ENCODE peak calls at places on chromosomes 12 and 14, in ten cellular contexts. A, F, J, H, Y, O, M, B, X and I are unnamed samples.

GRCh38 chr12:57386187-57386720 is 44.6 kb downstream of the R3HDM2 start:
- DNase-seq in A (no peak), F (no peak), J (no peak), H (no peak), Y (no peak), O (no peak), M (no peak), B (no peak), X (no peak), I (no peak)

GRCh38 chr14:56844603-56845002 is 34.3 kb upstream of the OTX2 start:
- DNase-seq in A (no peak), F (no peak), J (no peak), H (no peak), Y (no peak), O (no peak), M (no peak), B (no peak), X (no peak), I (no peak)

GRCh38 chr12:75960086-75960910 is 71.3 kb downstream of the PHLDA1 start:
- DNase-seq in A (no peak), F (no peak), J (peak; percentile 18), H (peak; percentile 95), Y (no peak), O (no peak), M (no peak), B (no peak), X (peak; percentile 81), I (no peak)

GRCh38 chr12:2551097-2551496 is 243.7 kb upstream of the FKBP4 start:
- DNase-seq in A (no peak), F (no peak), J (no peak), H (no peak), Y (no peak), O (no peak), M (no peak), B (no peak), X (no peak), I (no peak)

GRCh38 chr12:101859664-101860607 is 17.4 kb upstream of the DRAM1 start:
- DNase-seq in A (no peak), F (no peak), J (peak; percentile 76), H (no peak), Y (no peak), O (no peak), M (no peak), B (no peak), X (no peak), I (no peak)

GRCh38 chr14:51302319-51303030 is 62.4 kb downstream of the TMX1 start:
- DNase-seq in A (no peak), F (no peak), J (no peak), H (no peak), Y (no peak), O (no peak), M (no peak), B (no peak), X (no peak), I (no peak)

GRCh38 chr12:97716356-97716755 is 253.8 kb downstream of the RMST start:
- DNase-seq in A (peak; percentile 8), F (no peak), J (no peak), H (no peak), Y (no peak), O (peak; percentile 13), M (no peak), B (no peak), X (peak; percentile 9), I (no peak)

GRCh38 chr14:20799444-20799843 is 3.2 kb downstream of the RNASE1 start:
- DNase-seq in A (no peak), F (no peak), J (no peak), H (peak; percentile 35), Y (no peak), O (no peak), M (no peak), B (no peak), X (no peak), I (no peak)

GRCh38 chr12:127393896-127394295 is 873.1 kb upstream of the TMEM132C start:
- DNase-seq in A (no peak), F (no peak), J (peak; percentile 76), H (no peak), Y (no peak), O (no peak), M (no peak), B (no peak), X (no peak), I (no peak)

GRCh38 chr14:100066984-100067383 is 1.8 kb downstream of the EVL start:
- DNase-seq in A (no peak), F (no peak), J (no peak), H (no peak), Y (no peak), O (no peak), M (no peak), B (no peak), X (no peak), I (no peak)

GRCh38 chr12:108633081-108633533 is 587 bp downstream of the SELPLG start:
- DNase-seq in A (no peak), F (no peak), J (no peak), H (no peak), Y (no peak), O (no peak), M (peak; percentile 73), B (no peak), X (no peak), I (no peak)

GRCh38 chr12:128069359-128069997 is 197.5 kb upstream of the TMEM132C start:
- DNase-seq in A (peak; percentile 24), F (no peak), J (peak; percentile 33), H (peak; percentile 24), Y (no peak), O (no peak), M (no peak), B (no peak), X (peak; percentile 30), I (peak; percentile 17)

GRCh38 chr14:104843006-104843405 is 22.1 kb upstream of the CEP170B start:
- DNase-seq in A (no peak), F (no peak), J (no peak), H (no peak), Y (peak; percentile 6), O (no peak), M (peak; percentile 30), B (no peak), X (no peak), I (no peak)

GRCh38 chr12:24551368-24551767 is 397.5 kb downstream of the BCAT1 start:
- DNase-seq in A (no peak), F (no peak), J (no peak), H (no peak), Y (no peak), O (no peak), M (no peak), B (no peak), X (peak; percentile 44), I (no peak)

GRCh38 chr12:122979908-122980191 is 631 bp upstream of the ARL6IP4 start:
- DNase-seq in A (no peak), F (no peak), J (no peak), H (no peak), Y (no peak), O (no peak), M (no peak), B (no peak), X (no peak), I (no peak)

GRCh38 chr12:122981036-122981471 is 573 bp downstream of the ARL6IP4 start:
- DNase-seq in A (no peak), F (no peak), J (no peak), H (no peak), Y (no peak), O (no peak), M (no peak), B (no peak), X (no peak), I (no peak)

GRCh38 chr12:122981587-122982493 is 1.4 kb downstream of the ARL6IP4 start:
- DNase-seq in A (no peak), F (no peak), J (no peak), H (no peak), Y (no peak), O (no peak), M (peak; percentile 76), B (no peak), X (no peak), I (no peak)

GRCh38 chr12:122979001-122979907 is 1.2 kb upstream of the ARL6IP4 start:
- DNase-seq in A (no peak), F (no peak), J (no peak), H (no peak), Y (no peak), O (no peak), M (peak; percentile 79), B (no peak), X (no peak), I (no peak)

GRCh38 chr12:122980192-122981035 is at the start of gene ARL6IP4:
- DNase-seq in A (no peak), F (peak; percentile 95), J (peak; percentile 54), H (peak; percentile 56), Y (no peak), O (no peak), M (peak; percentile 95), B (peak; percentile 73), X (no peak), I (peak; percentile 93)
- TF ChIP-seq POLR2A in A (peak; percentile 58), F (peak; percentile 79), J (peak; percentile 54), H (peak; percentile 38), Y (peak; percentile 82), O (no peak), M (no peak), B (no peak), X (no peak), I (no peak)

GRCh38 chr12:68804654-68805591 is 3.1 kb upstream of the MDM2 start:
- DNase-seq in A (no peak), F (no peak), J (no peak), H (peak; percentile 51), Y (peak; percentile 26), O (no peak), M (peak; percentile 80), B (no peak), X (peak; percentile 88), I (no peak)
- TF ChIP-seq POLR2A in A (no peak), F (no peak), J (no peak), H (peak; percentile 38), Y (no peak), O (no peak), M (no peak), B (no peak), X (peak; percentile 99), I (no peak)

DNA sequence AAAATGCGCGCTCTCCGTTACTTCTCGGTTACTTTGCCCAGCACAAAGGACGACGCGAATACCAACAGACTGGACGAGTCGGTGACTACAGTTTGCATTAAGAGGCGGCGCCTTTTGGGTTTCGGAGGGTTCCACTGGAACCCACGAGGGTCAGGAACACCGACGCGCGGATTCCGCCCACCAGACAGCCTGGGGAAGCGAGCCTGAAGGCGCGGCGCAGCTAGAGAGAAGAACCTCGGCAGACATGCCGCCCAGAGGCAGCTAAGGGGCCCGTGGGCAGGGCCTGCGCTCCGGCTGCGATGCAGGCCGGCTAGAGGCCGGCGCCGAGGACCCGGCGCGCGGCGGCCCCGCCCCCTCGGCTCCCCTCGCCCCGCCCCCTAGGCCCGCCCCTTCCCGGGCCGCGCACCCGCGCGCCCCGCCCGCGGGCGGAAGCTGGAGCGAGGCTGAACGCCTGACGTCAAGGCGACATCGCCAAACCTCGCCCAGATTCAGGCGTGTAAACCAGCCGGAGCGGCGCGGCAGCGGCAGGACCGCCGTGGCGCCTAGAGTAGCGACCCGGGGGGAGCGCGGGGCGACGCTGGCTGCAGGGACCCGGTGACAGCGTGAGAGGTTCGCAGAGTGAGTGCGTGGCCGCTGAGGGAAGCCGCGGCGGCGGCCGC is at the start of gene RAP1B:
- DNase-seq in A (peak; percentile 72), F (peak; percentile 77), J (peak; percentile 90), H (peak; percentile 91), Y (peak; percentile 85), O (no peak), M (peak; percentile 98), B (peak; percentile 92), X (peak; percentile 79), I (peak; percentile 79)
- TF ChIP-seq POLR2A in A (peak; percentile 97), F (peak; percentile 88), J (peak; percentile 96), H (peak; percentile 93), Y (peak; percentile 94), O (peak; percentile 81), M (peak; percentile 97), B (no peak), X (peak; percentile 92), I (peak; percentile 93)

GRCh38 chr14:90513151-90514014 is 116.6 kb downstream of the CALM1 start:
- DNase-seq in A (no peak), F (no peak), J (peak; percentile 12), H (peak; percentile 93), Y (no peak), O (no peak), M (no peak), B (peak; percentile 93), X (peak; percentile 93), I (no peak)
- TF ChIP-seq POLR2A in A (no peak), F (no peak), J (no peak), H (peak; percentile 31), Y (no peak), O (no peak), M (no peak), B (no peak), X (no peak), I (no peak)